ENCODE peak calls at places on chromosome 12, in four cellular contexts. R is brain microvascular endothelial cell, O is heart left ventricle, Y is Peyer's patch. S is an unnamed sample.

GRCh38 chr12:52527121-52527800 is 7.1 kb upstream of the KRT5 start:
- DNase-seq in R (no peak), O (no peak), Y (peak; percentile 19), S (no peak)

GRCh38 chr12:68271346-68271745 is 17.9 kb upstream of the IL22 start:
- DNase-seq in R (peak; percentile 79), O (no peak), Y (no peak), S (peak; percentile 51)

GRCh38 chr12:106629797-106630669 is 47.2 kb downstream of the RFX4 start:
- DNase-seq in R (peak; percentile 49), O (no peak), Y (no peak), S (no peak)

GRCh38 chr12:52246720-52247621 is 13.9 kb downstream of the KRT7 start:
- DNase-seq in R (no peak), O (no peak), Y (peak; percentile 27), S (no peak)

GRCh38 chr12:75892779-75893408 is 138.7 kb downstream of the PHLDA1 start:
- DNase-seq in R (peak; percentile 90), O (no peak), Y (no peak), S (no peak)

GRCh38 chr12:113445544-113446176 is 23.5 kb downstream of the SDSL start:
- DNase-seq in R (no peak), O (no peak), Y (no peak), S (no peak)

GRCh38 chr12:25843976-25844375 is 114.5 kb upstream of the RASSF8 start:
- DNase-seq in R (no peak), O (no peak), Y (no peak), S (no peak)

GRCh38 chr12:11705010-11705409 is 55.5 kb downstream of the ETV6 start:
- DNase-seq in R (peak; percentile 91), O (no peak), Y (no peak), S (peak; percentile 77)

GRCh38 chr12:30329281-30329680 is 366.4 kb downstream of the IPO8 start:
- DNase-seq in R (no peak), O (no peak), Y (no peak), S (no peak)

DNA sequence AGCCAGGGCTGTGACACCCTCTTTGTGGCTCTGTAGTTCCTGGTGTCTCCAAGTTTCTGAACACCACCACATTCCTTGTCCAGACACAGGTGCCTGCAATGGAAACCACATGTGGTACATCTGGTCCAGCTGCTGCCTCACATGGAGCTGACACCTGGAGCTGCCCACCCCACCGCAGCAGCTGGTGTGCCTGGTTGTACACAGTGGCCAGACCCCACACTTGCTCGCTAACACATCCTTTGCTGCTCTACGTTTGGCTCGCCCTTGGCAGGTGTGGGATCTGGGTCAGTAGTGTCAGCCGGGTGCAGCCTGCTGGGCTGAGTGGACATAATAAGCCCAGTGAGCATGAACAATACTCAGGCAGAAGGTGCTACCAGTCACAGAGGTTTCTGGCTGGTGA is 198.9 kb downstream of the ADGRD1 start:
- DNase-seq in R (no peak), O (no peak), Y (no peak), S (no peak)
- H3K27ac ChIP-seq in R (no peak overlapping the region), O (no peak overlapping the region), Y (no peak overlapping the region), S (no peak overlapping the region)

GRCh38 chr12:53755451-53756290 is 3.9 kb upstream of the CISTR start:
- DNase-seq in R (no peak), O (no peak), Y (no peak), S (no peak)
- TF ChIP-seq CTCF in R (peak; percentile 19), O (no peak), Y (no peak), S (no peak)

DNA sequence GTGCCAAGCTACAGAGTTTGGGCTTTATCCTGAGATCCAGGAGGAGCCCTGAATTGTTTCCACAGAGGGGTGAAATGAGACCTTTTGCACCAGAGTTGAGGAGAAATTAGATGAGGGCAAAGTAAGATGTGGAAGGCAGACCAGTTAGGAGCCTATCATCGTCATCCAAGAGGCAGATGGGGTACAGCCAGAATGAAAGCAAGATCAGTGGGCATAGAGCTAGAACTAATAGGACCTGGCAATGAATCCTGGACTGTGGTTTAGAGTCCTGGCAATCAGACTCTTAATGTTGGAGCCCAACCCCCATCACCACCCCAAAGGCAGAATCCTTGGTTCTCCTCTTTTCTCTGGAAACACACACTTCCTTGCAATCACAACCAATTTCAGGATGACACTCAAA is 166.6 kb upstream of the HMGA2 start:
- DNase-seq in R (no peak), O (no peak), Y (no peak), S (no peak)
- H3K27ac ChIP-seq in R (peak overlapping the region; percentile 98), O (no peak overlapping the region), Y (no peak overlapping the region), S (peak overlapping the region; percentile 88)

DNA sequence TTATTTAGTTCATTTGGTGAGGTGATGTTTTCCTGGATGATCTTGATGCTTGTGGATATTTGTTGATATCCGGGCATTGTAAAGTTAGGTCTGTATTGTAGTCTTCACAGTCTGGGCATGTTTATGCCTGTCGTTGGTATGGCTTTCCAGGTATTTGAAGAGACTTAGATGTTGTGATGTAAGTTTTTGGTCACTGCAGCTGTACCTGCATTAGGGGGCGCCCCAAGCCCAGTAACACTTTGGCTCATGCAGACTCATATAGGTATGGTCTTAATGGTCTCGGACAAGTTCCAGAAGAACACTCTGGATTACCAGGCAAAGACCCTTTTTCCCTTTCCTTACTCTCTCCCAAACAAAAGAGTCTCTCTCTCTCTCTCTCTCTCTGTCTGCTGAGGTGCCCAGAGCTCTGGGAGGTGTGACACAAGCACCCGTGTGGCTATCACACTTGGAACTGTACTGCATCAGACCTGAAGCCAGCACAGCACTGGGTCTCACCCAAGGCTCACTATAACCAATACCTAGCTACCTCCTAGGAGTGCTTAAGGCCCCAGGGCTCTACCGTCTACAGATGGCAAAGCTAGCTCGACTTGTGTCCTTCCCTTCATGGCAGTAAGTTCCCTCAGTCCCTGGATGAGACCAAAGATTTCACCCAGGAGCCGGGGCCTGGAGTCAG is 425.8 kb upstream of the ATXN7L3B start:
- DNase-seq in R (peak; percentile 25), O (peak; percentile 26), Y (no peak), S (no peak)
- TF ChIP-seq CTCF in R (peak; percentile 72), O (no peak), Y (no peak), S (no peak)

S was measured in AG04450.